ENCODE peak calls at places on chromosomes 13 and 19, in ten cellular contexts. P is sigmoid colon, R is testis, V is GM12891, U is lower leg skin, K is uterus, F is transverse colon, J is stomach, C is ovary, B is Peyer's patch. Y is an unnamed sample.

GRCh38 chr13:58960909-58961308 is 1202.8 kb downstream of the DIAPH3 start:
- DNase-seq in J (no peak), B (no peak), K (no peak), P (no peak), F (no peak), R (no peak), U (no peak), C (no peak), V (no peak), Y (no peak)

GRCh38 chr13:28537149-28537548 is 42.2 kb upstream of the FLT1 start:
- DNase-seq in P (no peak), K (no peak), B (no peak), V (no peak), C (no peak), J (no peak), U (no peak), F (no peak), R (no peak), Y (no peak)

GRCh38 chr13:51601601-51602348 is 17.5 kb downstream of the WDFY2 start:
- DNase-seq in U (no peak), J (no peak), V (no peak), C (no peak), R (no peak), K (no peak), F (no peak), P (no peak), B (no peak), Y (no peak)

GRCh38 chr19:50377051-50377441 is 789 bp downstream of the NR1H2 start:
- DNase-seq in B (peak), C (peak), U (no peak), V (no peak), J (peak), R (peak), P (peak), F (peak), K (peak), Y (no peak)

GRCh38 chr13:51636349-51636890 is 52.2 kb downstream of the WDFY2 start:
- DNase-seq in P (no peak), U (no peak), V (no peak), F (no peak), R (no peak), B (no peak), J (peak), K (no peak), C (no peak), Y (no peak)

GRCh38 chr13:72864142-72865035 is 82.5 kb downstream of the PIBF1 start:
- DNase-seq in F (no peak), V (no peak), P (no peak), J (no peak), R (no peak), U (no peak), B (no peak), K (no peak), C (no peak), Y (no peak)

GRCh38 chr13:112670864-112671263 is 19.0 kb upstream of the ATP11A start:
- DNase-seq in K (no peak), V (no peak), C (no peak), U (no peak), J (no peak), R (no peak), F (no peak), B (no peak), P (peak), Y (no peak)

GRCh38 chr13:22758245-22758644 is 422.5 kb upstream of the SGCG start:
- DNase-seq in B (no peak), K (no peak), R (no peak), U (no peak), J (no peak), V (no peak), F (no peak), C (no peak), P (no peak), Y (no peak)

GRCh38 chr19:11538232-11539036 is at the start of gene CNN1:
- DNase-seq in U (no peak), V (no peak), J (peak), P (peak), B (peak), K (peak), C (peak), F (peak), R (peak), Y (no peak)
- TF ChIP-seq POLR2A in U (no peak), V (no peak), J (no peak), P (peak), B (no peak), K (peak), C (peak), F (peak), R (peak), Y (no peak)

GRCh38 chr13:77026255-77026782 is 640 bp downstream of the FBXL3 start:
- DNase-seq in R (peak), C (peak), U (peak), B (peak), V (peak), K (peak), J (peak), P (peak), F (peak), Y (peak)
- TF ChIP-seq POLR2A in R (no peak), C (no peak), U (no peak), B (peak), V (peak), K (no peak), J (no peak), P (no peak), F (peak), Y (no peak)

GRCh38 chr19:13262450-13262849 is 112.2 kb downstream of the IER2 start:
- DNase-seq in B (no peak), U (no peak), R (no peak), P (no peak), C (no peak), F (no peak), K (peak), V (no peak), J (no peak), Y (peak)

GRCh38 chr19:13256918-13257317 is 106.7 kb downstream of the IER2 start:
- DNase-seq in J (no peak), U (no peak), K (no peak), B (no peak), R (no peak), C (no peak), P (no peak), V (no peak), F (no peak), Y (no peak)

GRCh38 chr19:13255041-13255718 is 105.0 kb downstream of the IER2 start:
- DNase-seq in B (no peak), C (no peak), F (no peak), R (no peak), P (no peak), V (no peak), K (no peak), U (no peak), J (no peak), Y (no peak)

GRCh38 chr19:13255719-13256059 is 105.5 kb downstream of the IER2 start:
- DNase-seq in K (no peak), U (no peak), B (no peak), V (no peak), R (no peak), J (no peak), C (no peak), F (no peak), P (no peak), Y (no peak)

GRCh38 chr19:13260883-13261653 is 110.9 kb downstream of the IER2 start:
- DNase-seq in U (peak), J (peak), K (no peak), V (peak), C (no peak), P (no peak), B (peak), F (no peak), R (no peak), Y (peak)
- TF ChIP-seq POLR2A in U (no peak), J (no peak), K (no peak), V (no peak), C (no peak), P (no peak), B (no peak), F (no peak), R (no peak), Y (no peak)

DNA sequence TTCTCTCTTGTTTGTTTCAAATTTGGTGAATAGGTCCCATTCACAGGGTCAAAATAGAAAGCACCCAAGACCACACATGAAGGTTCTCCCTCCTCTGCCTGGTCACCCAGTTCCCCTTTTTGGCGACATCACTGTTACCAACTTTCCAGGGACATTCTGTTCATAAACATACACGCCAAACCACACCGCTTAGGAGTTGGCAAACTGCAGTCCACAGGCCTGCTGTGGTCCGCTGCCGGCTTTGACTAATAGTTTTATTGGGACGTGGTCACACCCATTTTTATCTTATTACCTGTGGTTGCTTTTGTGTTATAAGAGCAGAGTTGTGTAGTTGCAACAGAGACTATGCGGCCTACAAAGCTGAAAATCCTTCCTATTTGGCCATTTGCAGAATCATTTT is 24.2 kb downstream of the UHRF1 start:
- DNase-seq in F (peak), J (peak), U (peak), C (no peak), R (peak), V (no peak), P (no peak), K (no peak), B (peak), Y (no peak)
- TF ChIP-seq POLR2A in F (no peak), J (no peak), U (no peak), C (no peak), R (no peak), V (no peak), P (no peak), K (no peak), B (no peak), Y (no peak)

DNA sequence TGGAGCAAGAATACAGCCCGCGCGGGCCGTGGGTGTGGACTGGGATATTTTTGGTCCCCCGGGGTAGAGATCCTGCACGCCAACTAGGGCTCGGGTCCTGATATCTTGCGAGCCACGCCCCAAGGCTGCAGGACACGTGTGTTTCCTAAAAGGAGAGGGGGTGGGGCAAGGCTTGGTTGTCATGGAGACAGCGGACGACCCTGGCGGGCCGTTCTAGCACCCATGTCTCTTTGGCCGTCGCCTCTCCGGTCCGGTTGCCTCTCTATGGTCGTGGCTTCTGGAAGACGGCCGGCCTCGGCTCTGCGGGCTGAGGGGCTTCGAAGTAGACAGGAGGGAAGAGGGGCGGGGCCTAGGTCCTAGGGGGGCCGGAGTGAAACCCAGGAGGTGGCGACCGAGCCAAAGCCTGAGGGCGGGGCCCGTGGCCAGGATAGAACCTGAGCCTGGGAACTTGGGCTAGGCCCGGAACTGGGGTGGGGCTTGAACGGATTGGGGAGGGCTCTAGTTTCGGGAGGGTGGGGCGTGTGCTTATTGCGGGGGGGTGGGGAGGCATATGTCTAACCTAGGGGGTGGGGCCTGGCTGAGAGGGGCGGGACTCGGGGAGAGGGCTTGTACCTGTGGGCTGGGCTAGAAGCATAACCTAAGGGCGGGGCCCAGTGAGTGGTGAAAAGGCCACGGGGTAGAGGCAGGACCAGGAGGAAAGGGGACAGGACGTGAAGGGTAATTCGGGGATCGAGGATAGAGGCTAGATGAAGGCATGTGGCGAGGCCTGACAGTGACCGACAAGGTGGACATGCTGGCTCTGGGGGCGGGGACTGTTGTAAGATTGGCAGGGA is 737 bp upstream of the SLC27A1 start:
- DNase-seq in F (peak), J (peak), B (peak), C (peak), V (peak), P (peak), K (peak), U (peak), R (peak), Y (peak)
- TF ChIP-seq POLR2A in F (no peak), J (no peak), B (no peak), C (peak), V (no peak), P (no peak), K (peak), U (no peak), R (no peak), Y (no peak)

DNA sequence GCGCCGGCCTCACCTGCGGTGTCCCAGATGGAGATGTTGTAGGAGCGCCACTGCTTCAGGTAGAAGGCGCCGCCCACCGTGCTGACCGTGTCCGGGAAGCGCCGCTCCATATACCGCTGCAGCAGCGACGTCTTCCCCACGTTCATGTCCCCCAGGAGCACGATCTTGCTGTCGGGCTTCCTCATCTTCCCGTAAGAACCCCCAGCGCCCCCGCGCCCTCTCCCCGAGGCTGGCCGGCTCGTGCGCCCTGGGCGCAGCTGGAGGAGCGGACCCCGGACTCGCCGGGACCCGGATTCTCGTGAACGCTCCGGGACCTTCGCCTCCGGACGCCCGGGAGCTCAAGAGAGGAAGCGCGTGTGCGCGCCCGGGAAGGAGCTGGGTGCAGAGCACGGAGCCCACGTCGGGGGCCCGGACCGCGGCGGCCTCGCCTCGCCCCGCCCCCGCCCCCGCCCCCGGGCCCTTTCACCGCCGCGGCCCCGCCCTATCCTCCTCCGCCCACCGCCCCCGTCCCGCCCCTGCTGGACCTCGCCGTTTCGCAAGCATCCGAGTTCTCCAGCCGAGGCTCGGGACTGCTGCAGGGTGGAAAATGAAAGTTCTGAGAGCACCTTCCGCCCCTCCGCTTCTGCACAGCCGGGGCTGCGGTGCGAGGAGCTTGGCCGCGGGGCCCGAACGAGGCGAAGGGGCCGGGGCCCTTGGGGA is at the start of gene RAB20:
- DNase-seq in K (peak), P (peak), R (peak), C (peak), F (peak), U (peak), B (peak), J (peak), V (peak), Y (peak)
- TF ChIP-seq POLR2A in K (peak), P (peak), R (no peak), C (peak), F (peak), U (no peak), B (peak), J (no peak), V (no peak), Y (peak)